ENCODE peak calls at places on chromosome 17, in four cellular contexts. D, F, N and Q are unnamed samples.

GRCh38 chr17:7026471-7027115 is 3.7 kb downstream of the BCL6B start:
- DNase-seq in F (no peak), D (no peak), N (no peak), Q (no peak)

GRCh38 chr17:13792314-13792713 is 190.6 kb upstream of the HS3ST3A1 start:
- DNase-seq in F (no peak), N (no peak), D (no peak), Q (no peak)

GRCh38 chr17:17959520-17960361 is 12.5 kb downstream of the TOM1L2 start:
- DNase-seq in N (no peak), D (no peak), F (no peak), Q (peak; percentile 69)

GRCh38 chr17:37813753-37814152 is 68.9 kb upstream of the HNF1B start:
- DNase-seq in N (no peak), F (no peak), D (no peak), Q (no peak)

GRCh38 chr17:39772987-39773664 is 35.4 kb downstream of the GRB7 start:
- DNase-seq in D (no peak), F (no peak), N (no peak), Q (no peak)

GRCh38 chr17:41490620-41491019 is 910 bp upstream of the KRT36 start:
- DNase-seq in F (no peak), D (no peak), N (no peak), Q (no peak)

GRCh38 chr17:7432296-7432695 is 2.9 kb upstream of the TMEM102 start:
- DNase-seq in N (no peak), D (no peak), F (no peak), Q (no peak)

GRCh38 chr17:28395426-28395825 is 10.6 kb downstream of the SLC46A1 start:
- DNase-seq in N (no peak), F (no peak), D (no peak), Q (no peak)

GRCh38 chr17:19646788-19647696 is 1.5 kb upstream of the ALDH3A2 start:
- DNase-seq in F (peak; percentile 69), D (peak; percentile 52), N (no peak), Q (no peak)

GRCh38 chr17:78947235-78948153 is 22.3 kb upstream of the TIMP2 start:
- DNase-seq in F (peak; percentile 68), D (no peak), N (no peak), Q (no peak)

GRCh38 chr17:2094891-2095535 is 40.1 kb downstream of the HIC1 start:
- DNase-seq in F (peak; percentile 92), D (no peak), N (no peak), Q (no peak)

GRCh38 chr17:39979865-39980401 is 674 bp upstream of the PSMD3 start:
- DNase-seq in F (peak; percentile 48), D (no peak), N (peak; percentile 77), Q (peak; percentile 10)

GRCh38 chr17:79046501-79047280 is 22.7 kb downstream of the C1QTNF1 start:
- DNase-seq in F (no peak), N (no peak), D (no peak), Q (no peak)

GRCh38 chr17:3732171-3732570 is 8.5 kb downstream of the HASPIN start:
- DNase-seq in N (no peak), F (peak; percentile 59), D (no peak), Q (no peak)

GRCh38 chr17:35051183-35051578 is 12.3 kb downstream of the RFFL start:
- DNase-seq in N (no peak), F (peak; percentile 81), D (no peak), Q (no peak)

GRCh38 chr17:1871743-1872142 is 41.9 kb downstream of the RPA1 start:
- DNase-seq in F (no peak), D (no peak), N (no peak), Q (no peak)

GRCh38 chr17:4858880-4859260 is 25.7 kb downstream of the MINK1 start:
- DNase-seq in N (no peak), D (no peak), F (no peak), Q (no peak)

GRCh38 chr17:36534881-36535668 is at the start of gene PIGW:
- DNase-seq in N (peak; percentile 91), F (peak; percentile 82), D (peak; percentile 78), Q (peak; percentile 39)

GRCh38 chr17:10226930-10227695 is 28.7 kb upstream of the GAS7 start:
- DNase-seq in F (peak; percentile 16), N (peak; percentile 72), D (peak; percentile 23), Q (peak; percentile 25)

GRCh38 chr17:64002658-64003525 is 4.7 kb downstream of the PRR29 start:
- DNase-seq in F (no peak), N (peak; percentile 11), D (no peak), Q (no peak)

GRCh38 chr17:42180922-42181850 is at the start of gene KCNH4:
- DNase-seq in F (peak; percentile 39), N (peak; percentile 98), D (peak; percentile 34), Q (no peak)

GRCh38 chr17:78307887-78308633 is 51.8 kb downstream of the SOCS3 start:
- DNase-seq in D (no peak), F (peak; percentile 60), N (peak; percentile 41), Q (no peak)

GRCh38 chr17:70552230-70552981 is 383.1 kb downstream of the KCNJ2 start:
- DNase-seq in D (peak; percentile 29), F (peak; percentile 15), N (peak; percentile 8), Q (peak; percentile 15)

GRCh38 chr17:11598274-11599221 is at the start of gene DNAH9:
- DNase-seq in D (no peak), N (peak; percentile 87), F (peak; percentile 66), Q (no peak)

GRCh38 chr17:14152726-14153125 is 83.4 kb downstream of the COX10 start:
- DNase-seq in D (no peak), F (no peak), N (no peak), Q (no peak)

GRCh38 chr17:4329838-4330237 is 36.6 kb downstream of the UBE2G1 start:
- DNase-seq in N (no peak), F (no peak), D (peak; percentile 93), Q (peak; percentile 69)

GRCh38 chr17:74800531-74800930 is 24.4 kb upstream of the NAT9 start:
- DNase-seq in F (no peak), N (no peak), D (no peak), Q (no peak)

GRCh38 chr17:42502091-42502490 is 34.0 kb upstream of the NAGLU start:
- DNase-seq in N (no peak), F (no peak), D (no peak), Q (no peak)

GRCh38 chr17:75152971-75153853 is 1.1 kb downstream of the JPT1 start:
- DNase-seq in D (no peak), F (peak; percentile 34), N (peak; percentile 19), Q (no peak)

GRCh38 chr17:78716814-78717393 is 65.2 kb downstream of the CYTH1 start:
- DNase-seq in D (no peak), N (no peak), F (no peak), Q (no peak)

GRCh38 chr17:19378416-19379293 is at the start of gene MAPK7:
- DNase-seq in N (peak; percentile 32), D (no peak), F (no peak), Q (no peak)

DNA sequence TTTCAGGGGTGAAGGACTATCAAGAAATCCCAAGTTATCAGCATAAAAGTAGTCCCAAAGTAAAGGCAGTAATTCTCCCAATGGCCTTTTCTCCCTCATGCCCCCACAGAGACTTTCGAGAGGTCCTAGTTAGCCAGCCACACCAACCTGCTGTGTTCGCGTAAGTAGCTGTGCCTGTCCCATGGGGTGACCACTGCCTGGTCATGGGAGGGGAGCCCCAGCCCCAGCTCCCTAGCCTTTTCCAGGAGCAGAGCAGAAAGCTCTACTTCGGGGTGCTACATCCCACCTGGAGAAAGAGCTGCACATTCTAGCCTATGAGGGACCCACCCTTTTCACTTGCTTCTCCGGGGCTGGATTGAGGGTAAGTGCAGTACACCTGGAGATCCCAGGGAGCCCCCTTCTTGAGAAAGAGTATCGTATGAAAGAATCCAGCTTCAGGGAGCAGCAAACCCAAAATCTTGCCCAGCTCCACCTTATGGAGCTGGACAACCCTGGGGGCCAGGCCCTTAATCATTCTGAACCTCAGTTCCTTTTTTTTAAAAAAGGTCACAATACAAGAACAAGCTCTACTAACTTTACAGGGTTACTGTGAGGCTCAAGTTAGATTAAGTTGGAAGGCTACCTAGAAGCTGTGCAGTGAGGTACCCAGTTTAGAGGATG is 8.6 kb upstream of the SOST start:
- DNase-seq in N (no peak), D (no peak), F (no peak), Q (no peak)
- TF ChIP-seq SIN3A in N (no peak), D (no peak), F (no peak), Q (no peak)

GRCh38 chr17:48522990-48523389 is 7.8 kb downstream of the HOXB1 start:
- DNase-seq in D (no peak), F (no peak), N (no peak), Q (no peak)
- TF ChIP-seq CTCF in D (peak; percentile 73), F (no peak), N (peak; percentile 40), Q (no peak)

DNA sequence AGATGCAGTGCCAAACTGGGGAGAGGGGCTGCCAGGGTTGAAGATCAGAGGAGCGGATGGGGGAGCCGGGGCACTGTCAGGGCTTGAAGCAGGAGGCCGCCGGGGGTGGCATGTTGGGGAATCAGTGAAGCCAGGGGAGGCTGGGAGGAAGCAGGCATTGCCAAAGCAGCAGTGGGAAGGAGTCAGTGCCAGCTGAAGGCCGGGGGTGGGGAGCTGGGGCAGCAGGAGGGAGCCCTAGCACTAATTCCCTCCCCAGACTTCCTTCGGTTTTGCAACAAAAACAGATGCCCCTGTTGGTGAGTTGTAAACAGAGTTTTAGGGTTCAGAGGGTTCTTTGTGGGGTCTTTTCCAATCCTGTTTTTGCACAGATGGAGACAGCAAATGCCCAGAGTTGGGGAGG is 10.9 kb upstream of the TAC4 start:
- DNase-seq in D (no peak), N (no peak), F (no peak), Q (no peak)
- TF ChIP-seq TCF7L2 in D (no peak), N (no peak), F (no peak), Q (no peak)

GRCh38 chr17:72297326-72298115 is 176.7 kb downstream of the SOX9 start:
- DNase-seq in D (peak; percentile 48), F (no peak), N (no peak), Q (no peak)
- TF ChIP-seq SIN3A in D (no peak), F (no peak), N (no peak), Q (no peak)

DNA sequence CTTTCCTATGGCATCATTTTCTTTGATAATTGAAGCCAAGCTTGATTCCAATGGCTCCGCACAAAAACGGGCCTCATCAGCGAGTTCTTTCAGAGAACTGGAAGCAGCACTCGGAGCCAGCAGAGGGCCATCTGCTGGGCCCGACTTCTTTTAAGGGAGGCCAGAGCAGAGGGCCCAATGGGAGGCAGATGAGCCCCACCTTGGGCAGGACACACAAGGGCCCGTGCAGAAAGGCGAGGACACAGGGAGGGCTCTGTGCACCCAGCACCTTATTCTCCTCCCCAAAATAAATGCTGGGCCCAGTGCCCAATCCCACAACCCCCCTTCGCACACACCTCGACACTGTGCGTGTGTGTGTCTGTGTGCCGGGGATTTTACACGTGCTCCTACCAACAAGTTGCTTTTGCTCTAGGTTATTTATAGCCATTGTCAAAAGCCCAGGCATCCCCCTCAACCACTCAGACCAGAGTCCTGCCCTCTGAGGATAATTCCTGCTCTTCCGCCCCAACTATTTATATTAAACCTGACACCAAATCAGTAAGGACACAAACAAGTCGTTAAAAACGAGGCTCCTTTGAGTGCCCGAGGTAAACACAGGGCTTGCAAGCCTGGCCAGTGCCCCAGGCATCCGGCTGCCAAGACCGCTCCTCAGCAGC is 6.8 kb downstream of the AXIN2 start:
- DNase-seq in F (no peak), D (no peak), N (no peak), Q (no peak)
- TF ChIP-seq CTCF in F (peak; percentile 44), D (no peak), N (no peak), Q (no peak)

GRCh38 chr17:44374306-44375195 is 10.9 kb upstream of the FAM171A2 start:
- DNase-seq in N (peak; percentile 78), F (peak; percentile 87), D (no peak), Q (no peak)
- TF ChIP-seq TCF7L2 in N (no peak), F (no peak), D (no peak), Q (no peak)

GRCh38 chr17:81391964-81392908 is 3.0 kb upstream of the BAHCC1 start:
- DNase-seq in F (no peak), D (no peak), N (no peak), Q (no peak)
- TF ChIP-seq SIN3A in F (peak; percentile 23), D (no peak), N (no peak), Q (no peak)